ENCODE peak calls at places on chromosomes 5 and 9, in eight cellular contexts. B, Y, R, I, F, T, A and X are unnamed samples.

GRCh38 chr5:138905541-138905940 is 30.4 kb upstream of the LRRTM2 start:
- DNase-seq in B (no peak), Y (no peak), R (no peak), I (no peak), F (no peak), T (no peak), A (no peak), X (peak)

GRCh38 chr9:89450213-89450612 is 47.7 kb downstream of the SEMA4D start:
- DNase-seq in B (no peak), Y (no peak), R (no peak), I (no peak), F (no peak), T (no peak), A (no peak), X (no peak)

GRCh38 chr5:132785864-132786263 is 8.8 kb upstream of the SEPTIN8 start:
- DNase-seq in B (no peak), Y (no peak), R (no peak), I (no peak), F (no peak), T (no peak), A (no peak), X (no peak)

GRCh38 chr5:179733764-179734126 is 1.1 kb downstream of the MAML1 start:
- DNase-seq in B (no peak), Y (no peak), R (no peak), I (no peak), F (no peak), T (no peak), A (no peak), X (no peak)

GRCh38 chr5:124790895-124791732 is 44.7 kb upstream of the ZNF608 start:
- DNase-seq in B (no peak), Y (no peak), R (peak), I (no peak), F (no peak), T (no peak), A (no peak), X (peak)

GRCh38 chr5:150485770-150486401 is 22.0 kb upstream of the NDST1 start:
- DNase-seq in B (no peak), Y (peak), R (peak), I (peak), F (no peak), T (peak), A (no peak), X (no peak)

GRCh38 chr5:96408276-96408777 is 24.7 kb downstream of the PCSK1 start:
- DNase-seq in B (no peak), Y (no peak), R (no peak), I (no peak), F (no peak), T (no peak), A (no peak), X (peak)

GRCh38 chr5:112303685-112304084 is 115.4 kb downstream of the EPB41L4A start:
- DNase-seq in B (no peak), Y (no peak), R (no peak), I (no peak), F (no peak), T (no peak), A (no peak), X (no peak)

GRCh38 chr5:135609981-135610380 is 31.2 kb upstream of the CXCL14 start:
- DNase-seq in B (no peak), Y (no peak), R (no peak), I (no peak), F (no peak), T (no peak), A (no peak), X (no peak)

GRCh38 chr9:137649553-137649952 is 30.7 kb downstream of the EHMT1 start:
- DNase-seq in B (no peak), Y (no peak), R (no peak), I (no peak), F (no peak), T (no peak), A (no peak), X (no peak)